ENCODE peak calls at places on chromosomes 3 and 15, in five cellular contexts. O is fibroblast of lung, D is choroid plexus epithelial cell, M is IMR-90, H is gastrocnemius medialis. Q is an unnamed sample.

GRCh38 chr3:82088749-82089148 is 327.3 kb upstream of the GBE1 start:
- DNase-seq in O (no peak), D (no peak), M (no peak), H (no peak), Q (no peak)

GRCh38 chr3:6799264-6799915 is 61.5 kb upstream of the GRM7 start:
- DNase-seq in O (peak), D (peak), M (no peak), H (no peak), Q (peak)

GRCh38 chr15:52011711-52012144 is 7.3 kb upstream of the MAPK6 start:
- DNase-seq in O (peak), D (no peak), M (no peak), H (no peak), Q (peak)

GRCh38 chr3:114878119-114878839 is 268.8 kb downstream of the ZBTB20 start:
- DNase-seq in O (peak), D (peak), M (peak), H (no peak), Q (no peak)

GRCh38 chr3:108589998-108590323 is 439 bp downstream of the DZIP3 start:
- DNase-seq in O (no peak), D (no peak), M (no peak), H (no peak), Q (no peak)

GRCh38 chr3:139308156-139309017 is 35.4 kb upstream of the MRPS22 start:
- DNase-seq in O (no peak), D (no peak), M (no peak), H (no peak), Q (no peak)

GRCh38 chr3:169147246-169148008 is 516.1 kb downstream of the MECOM start:
- DNase-seq in O (peak), D (peak), M (peak), H (peak), Q (peak)

GRCh38 chr15:97909291-97909891 is 51.1 kb upstream of the ARRDC4 start:
- DNase-seq in O (peak), D (peak), M (peak), H (peak), Q (peak)

GRCh38 chr15:101372149-101372577 is 77.1 kb upstream of the SNRPA1 start:
- DNase-seq in O (no peak), D (peak), M (peak), H (no peak), Q (peak)

GRCh38 chr15:85297537-85297936 is 82.9 kb upstream of the AKAP13 start:
- DNase-seq in O (no peak), D (no peak), M (no peak), H (no peak), Q (no peak)

GRCh38 chr15:85302271-85302670 is 78.1 kb upstream of the AKAP13 start:
- DNase-seq in O (no peak), D (no peak), M (no peak), H (no peak), Q (no peak)

GRCh38 chr15:85298366-85298765 is 82.0 kb upstream of the AKAP13 start:
- DNase-seq in O (no peak), D (no peak), M (no peak), H (no peak), Q (no peak)

GRCh38 chr15:85298941-85299340 is 81.5 kb upstream of the AKAP13 start:
- DNase-seq in O (no peak), D (no peak), M (no peak), H (no peak), Q (no peak)

DNA sequence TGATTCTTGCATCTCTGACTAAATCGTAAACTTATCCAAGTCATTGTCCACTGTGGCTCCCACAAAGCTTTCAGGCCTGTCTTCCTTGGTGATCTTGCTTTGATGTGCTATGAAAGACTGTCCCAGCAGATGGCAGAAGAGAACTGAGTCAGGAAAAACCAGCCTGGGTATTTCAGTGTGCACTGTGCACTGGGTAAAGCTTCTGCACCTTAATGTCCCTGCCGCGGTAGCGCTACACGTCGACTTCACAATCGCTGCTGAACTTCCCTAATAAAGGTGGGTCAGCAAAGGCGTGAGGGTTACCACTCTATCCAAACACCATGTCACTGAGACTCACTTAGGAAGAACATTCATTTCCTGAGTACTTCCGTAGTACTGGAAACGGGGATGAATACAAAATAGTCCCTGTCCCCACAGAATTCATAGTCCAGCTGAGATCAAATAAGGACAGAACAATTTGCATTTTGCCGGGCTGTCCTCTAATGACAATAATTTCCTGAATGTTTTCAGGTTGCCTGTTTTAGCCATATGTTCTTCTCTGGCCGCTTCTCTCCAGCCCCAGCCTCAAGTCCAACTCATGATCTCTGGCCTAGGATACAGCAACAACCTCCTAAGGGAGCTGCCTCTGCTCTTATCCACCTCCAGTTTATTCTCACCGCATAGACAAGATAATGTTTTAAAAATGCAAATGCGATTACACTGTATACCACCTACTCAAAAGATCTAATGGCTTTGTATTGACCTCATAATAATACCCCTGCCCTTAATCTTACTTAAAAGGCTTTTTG is 83.6 kb upstream of the AKAP13 start:
- DNase-seq in O (peak), D (peak), M (peak), H (peak), Q (peak)
- H3K4me3 ChIP-seq in O (peak), D (peak), M (peak), H (peak), Q (no peak)

DNA sequence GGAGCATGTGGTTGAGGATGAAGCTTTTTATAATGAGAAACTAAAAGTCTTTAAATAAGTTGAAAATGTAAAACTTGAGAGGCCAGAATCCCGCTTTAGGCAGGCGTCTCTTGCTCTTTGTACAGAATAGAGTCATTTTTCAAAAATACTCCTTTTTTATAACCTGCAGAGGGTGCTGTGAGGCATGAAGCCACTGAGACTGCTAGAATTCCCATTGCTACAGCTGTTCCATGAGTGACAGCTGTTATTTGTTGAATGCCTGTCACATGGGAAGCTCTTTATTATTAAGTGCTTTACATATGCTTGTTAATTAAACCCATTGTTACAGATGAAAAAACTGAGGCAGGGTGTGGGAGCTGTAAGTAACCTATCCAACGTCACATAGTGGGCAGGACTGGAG is 18.5 kb downstream of the MINAR1 start:
- DNase-seq in O (no peak), D (no peak), M (no peak), H (no peak), Q (no peak)
- TF ChIP-seq CTCF in O (no peak), D (peak), M (peak), H (no peak), Q (peak)

DNA sequence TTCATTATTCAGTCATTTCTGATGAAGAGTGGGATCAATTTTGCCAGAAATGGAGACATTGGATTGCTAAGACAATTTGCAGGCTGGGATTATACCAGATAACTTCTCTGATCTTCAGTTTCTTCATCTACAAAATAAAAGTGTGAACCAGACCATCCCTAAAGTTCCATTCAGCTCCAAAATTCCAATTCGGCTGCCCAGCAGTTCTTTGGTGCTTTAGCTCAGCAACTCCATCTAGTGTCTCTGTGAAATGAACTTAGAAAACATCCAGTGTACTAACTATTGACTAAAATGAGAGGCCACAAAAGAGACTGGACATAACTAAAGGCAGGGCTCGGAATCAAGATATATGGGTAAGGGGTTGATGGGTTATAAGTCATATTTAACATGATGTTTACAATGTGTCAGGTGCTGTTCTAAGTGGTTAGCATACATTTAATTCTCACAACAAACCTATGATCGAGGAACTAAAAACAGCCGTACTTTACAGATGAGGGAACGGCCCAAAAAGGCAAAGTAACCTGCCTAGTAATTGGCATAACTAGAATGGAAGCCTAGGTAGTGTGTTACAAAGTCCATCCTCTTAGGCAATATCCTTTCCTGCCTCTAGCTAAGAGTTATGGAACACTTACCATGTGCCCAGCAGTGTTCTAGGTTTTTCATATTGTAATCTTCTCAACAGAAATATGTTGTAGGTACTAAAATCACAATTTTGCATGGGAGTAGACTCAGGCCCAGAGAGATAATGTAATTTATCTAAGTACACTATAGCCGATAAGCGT is 17.0 kb downstream of the THAP10 start:
- DNase-seq in O (peak), D (peak), M (peak), H (no peak), Q (peak)
- H3K4me3 ChIP-seq in O (no peak), D (no peak), M (no peak), H (no peak), Q (no peak)

DNA sequence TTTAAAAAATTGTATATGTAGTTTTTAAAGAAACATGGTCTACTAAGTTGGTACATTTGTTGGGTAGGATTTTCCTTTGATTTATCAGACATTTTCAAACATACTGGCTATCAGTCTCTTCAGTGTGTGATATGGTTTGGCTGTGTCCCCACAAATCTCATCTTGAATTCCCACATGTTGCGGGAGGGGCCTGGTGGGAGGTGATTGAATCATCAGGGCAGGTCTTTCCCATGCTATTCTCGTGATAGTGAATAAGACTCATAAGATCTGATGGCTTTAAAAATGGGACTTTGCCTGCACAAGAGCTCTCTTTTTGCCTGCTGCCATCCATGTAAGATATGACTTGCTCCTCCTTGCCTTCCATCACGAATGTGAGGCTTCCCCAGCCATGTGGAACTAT is 121.9 kb downstream of the ABI3BP start:
- DNase-seq in O (no peak), D (no peak), M (no peak), H (no peak), Q (peak)
- TF ChIP-seq CTCF in O (no peak), D (no peak), M (no peak), H (no peak), Q (no peak)

Q was measured in cardiac fibroblast.